ENCODE peak calls at places on chromosomes 2 and 18, in five cellular contexts. B, F, A, S and C are unnamed samples.
A peak's percentile ranks its signal among the peaks of the same experiment; 100 is the strongest.

GRCh38 chr2:168816369-168816768 is 13.9 kb downstream of the NOSTRIN start:
- DNase-seq in B (no peak), F (peak; percentile 87), A (no peak), S (no peak), C (no peak)

GRCh38 chr2:45691600-45691999 is 40.1 kb downstream of the PRKCE start:
- DNase-seq in B (no peak), F (no peak), A (no peak), S (no peak), C (no peak)

GRCh38 chr2:187329586-187329985 is 118.5 kb downstream of the CALCRL start:
- DNase-seq in B (no peak), F (no peak), A (no peak), S (no peak), C (no peak)

GRCh38 chr2:76450024-76450475 is 739.3 kb upstream of the GCFC2 start:
- DNase-seq in B (no peak), F (no peak), A (no peak), S (no peak), C (no peak)

GRCh38 chr2:176818653-176819052 is 393.9 kb upstream of the HNRNPA3 start:
- DNase-seq in B (peak; percentile 31), F (no peak), A (no peak), S (no peak), C (no peak)

GRCh38 chr2:4791488-4791887 is 900.7 kb upstream of the SOX11 start:
- DNase-seq in B (no peak), F (no peak), A (no peak), S (no peak), C (no peak)

GRCh38 chr2:55590810-55591440 is 26.5 kb downstream of the PPP4R3B start:
- DNase-seq in B (no peak), F (peak; percentile 60), A (no peak), S (no peak), C (no peak)

GRCh38 chr18:25310045-25310444 is 41.9 kb downstream of the ZNF521 start:
- DNase-seq in B (peak; percentile 68), F (peak; percentile 80), A (no peak), S (no peak), C (no peak)

GRCh38 chr18:12946549-12947354 is 1.1 kb upstream of the SEH1L start:
- DNase-seq in B (peak; percentile 76), F (peak; percentile 89), A (peak; percentile 60), S (peak; percentile 26), C (no peak)

GRCh38 chr2:144334551-144334950 is 185.4 kb downstream of the ZEB2 start:
- DNase-seq in B (no peak), F (no peak), A (no peak), S (no peak), C (no peak)

GRCh38 chr2:156933580-156934225 is 323.8 kb upstream of the GALNT5 start:
- DNase-seq in B (no peak), F (no peak), A (no peak), S (no peak), C (no peak)

GRCh38 chr2:20504174-20504573 is 57.3 kb downstream of the RHOB start:
- DNase-seq in B (no peak), F (no peak), A (no peak), S (no peak), C (no peak)

GRCh38 chr2:235170536-235171510 is 219.0 kb downstream of the SH3BP4 start:
- DNase-seq in B (peak; percentile 68), F (peak; percentile 60), A (no peak), S (no peak), C (no peak)

GRCh38 chr2:173126819-173127218 is 51.2 kb downstream of the MAP3K20 start:
- DNase-seq in B (no peak), F (peak; percentile 62), A (no peak), S (no peak), C (no peak)

GRCh38 chr2:10326707-10327594 is 24.2 kb downstream of the HPCAL1 start:
- DNase-seq in B (no peak), F (no peak), A (peak; percentile 65), S (no peak), C (no peak)

GRCh38 chr18:24761765-24762164 is 301.3 kb downstream of the HRH4 start:
- DNase-seq in B (no peak), F (no peak), A (no peak), S (no peak), C (no peak)

GRCh38 chr2:165793779-165794519 is at the start of gene GALNT3:
- DNase-seq in B (peak; percentile 96), F (no peak), A (peak; percentile 23), S (peak; percentile 96), C (peak; percentile 97)

GRCh38 chr2:240926516-240927389 is 20.6 kb downstream of the CROCC2 start:
- DNase-seq in B (no peak), F (peak; percentile 56), A (peak; percentile 25), S (peak; percentile 25), C (peak; percentile 63)

GRCh38 chr2:110116033-110116710 is 550 bp upstream of the MALL start:
- DNase-seq in B (peak; percentile 72), F (peak; percentile 54), A (no peak), S (no peak), C (peak; percentile 72)

GRCh38 chr2:127576433-127577207 is 41.1 kb downstream of the MYO7B start:
- DNase-seq in B (peak; percentile 22), F (peak; percentile 56), A (peak; percentile 82), S (peak; percentile 19), C (peak; percentile 68)

GRCh38 chr18:49123431-49123830 is 172.7 kb upstream of the SMAD7 start:
- DNase-seq in B (no peak), F (peak; percentile 2), A (no peak), S (no peak), C (no peak)

GRCh38 chr2:218745160-218745558 is 34.5 kb downstream of the TTLL4 start:
- DNase-seq in B (no peak), F (no peak), A (no peak), S (no peak), C (no peak)

GRCh38 chr2:66555511-66556324 is 120.8 kb downstream of the MEIS1 start:
- DNase-seq in B (no peak), F (no peak), A (peak; percentile 17), S (no peak), C (no peak)

DNA sequence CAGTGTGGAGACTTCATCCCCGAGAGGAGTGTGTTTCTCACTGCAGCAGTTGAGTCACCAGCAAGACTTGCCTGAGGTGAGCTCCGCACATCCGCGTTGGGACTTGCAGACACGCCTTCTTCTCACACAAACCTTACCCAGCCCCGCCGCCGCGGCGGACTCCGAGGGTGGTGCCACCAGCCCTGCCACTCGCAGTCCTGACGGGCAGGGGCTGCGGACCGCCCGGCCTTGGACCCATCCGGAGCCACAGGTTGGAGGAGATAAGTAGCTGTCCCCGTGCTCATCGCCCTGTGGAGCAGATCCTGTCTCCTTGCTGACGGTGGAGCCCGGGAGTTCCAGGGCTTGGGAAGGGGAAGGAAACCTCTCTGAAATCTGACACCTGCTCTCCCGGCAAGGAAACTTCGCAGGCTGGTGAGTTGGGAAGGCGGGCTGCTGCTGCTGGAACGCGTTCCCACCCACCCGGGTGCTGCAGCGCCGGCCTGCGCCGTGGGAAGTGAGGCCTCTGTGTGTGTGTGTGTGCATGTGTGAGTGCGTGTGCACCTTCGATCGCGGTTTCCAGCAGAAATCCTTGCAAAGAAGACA is at the start of gene RAB27B:
- DNase-seq in B (peak; percentile 92), F (peak; percentile 85), A (peak; percentile 46), S (peak; percentile 88), C (peak; percentile 93)
- H3K4me3 ChIP-seq in B (peak within 1 kb of the TSS; percentile 67), F (peak within 1 kb of the TSS; percentile 57), A (peak within 1 kb of the TSS; percentile 58), S (peak within 1 kb of the TSS; percentile 63), C (peak within 1 kb of the TSS; percentile 48)

DNA sequence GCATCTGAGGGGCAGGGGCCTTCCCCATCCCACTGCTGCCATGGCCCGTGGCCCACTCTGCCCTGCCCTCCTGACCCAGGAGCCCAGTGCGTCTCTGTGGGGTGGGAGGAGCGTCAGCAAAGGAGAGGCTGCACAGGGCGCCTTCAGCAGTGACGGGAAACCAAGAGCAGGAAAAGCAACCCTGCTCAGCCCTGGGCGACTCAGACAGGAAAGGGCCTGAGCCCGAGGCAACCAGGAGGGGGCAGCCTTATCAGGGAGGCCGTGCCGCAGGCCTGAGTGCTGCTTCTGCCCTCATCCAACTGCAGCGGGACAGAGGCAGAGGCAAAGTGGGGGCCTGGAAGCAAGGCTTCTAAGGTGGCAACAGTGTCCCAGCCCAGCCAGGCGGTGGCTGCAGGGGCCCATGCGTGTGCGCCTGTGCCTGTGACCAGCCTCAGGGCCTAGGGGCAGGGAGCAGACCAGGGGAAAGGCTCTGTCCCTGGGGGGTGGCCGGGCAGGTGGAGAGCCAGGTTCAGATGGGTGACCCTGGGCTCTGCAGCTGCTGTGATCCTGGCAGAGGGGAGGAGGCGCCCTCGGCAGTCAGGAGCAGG is 23.3 kb upstream of the ALPI start:
- DNase-seq in B (peak; percentile 85), F (no peak), A (no peak), S (no peak), C (peak; percentile 45)
- H3K27ac ChIP-seq in B (no peak overlapping the region), F (no peak overlapping the region), A (no peak overlapping the region), S (no peak overlapping the region), C (no peak overlapping the region)

GRCh38 chr2:26585966-26586365 is 55.2 kb downstream of the CIB4 start:
- DNase-seq in B (no peak), F (no peak), A (no peak), S (no peak), C (peak; percentile 48)

GRCh38 chr2:26585100-26585499 is 56.1 kb downstream of the CIB4 start:
- DNase-seq in B (no peak), F (no peak), A (no peak), S (no peak), C (peak; percentile 54)

GRCh38 chr2:26584191-26584590 is 57.0 kb downstream of the CIB4 start:
- DNase-seq in B (no peak), F (no peak), A (no peak), S (no peak), C (peak; percentile 27)

GRCh38 chr2:26583381-26583911 is 57.7 kb downstream of the CIB4 start:
- DNase-seq in B (no peak), F (no peak), A (no peak), S (no peak), C (peak; percentile 48)

DNA sequence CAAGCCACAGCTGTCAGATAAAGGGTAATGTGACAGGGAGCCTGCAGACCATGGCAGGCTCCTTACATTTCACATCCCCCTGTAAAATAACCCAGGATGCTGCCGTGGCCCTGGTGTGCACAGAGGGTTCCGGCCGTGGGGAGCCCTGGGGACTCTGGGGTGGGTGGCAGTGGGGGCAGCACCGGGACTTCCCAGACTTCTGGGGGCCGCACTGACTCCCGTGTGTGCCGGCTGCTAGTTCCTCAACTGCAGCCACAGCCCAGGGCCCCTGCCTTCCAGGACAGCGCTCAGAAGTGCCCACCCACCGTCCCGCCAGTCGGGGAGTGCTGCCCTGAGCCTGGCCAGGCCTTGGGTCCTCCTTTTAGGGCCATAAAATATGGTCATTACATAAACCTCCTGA is 56.5 kb downstream of the CIB4 start:
- DNase-seq in B (no peak), F (no peak), A (no peak), S (no peak), C (peak; percentile 58)
- H3K36me3 ChIP-seq in B (no peaks in the 10 kb centered on the region), F (no peaks in the 10 kb centered on the region), A (no peaks in the 10 kb centered on the region), S (no peaks in the 10 kb centered on the region), C (no peaks in the 10 kb centered on the region)

DNA sequence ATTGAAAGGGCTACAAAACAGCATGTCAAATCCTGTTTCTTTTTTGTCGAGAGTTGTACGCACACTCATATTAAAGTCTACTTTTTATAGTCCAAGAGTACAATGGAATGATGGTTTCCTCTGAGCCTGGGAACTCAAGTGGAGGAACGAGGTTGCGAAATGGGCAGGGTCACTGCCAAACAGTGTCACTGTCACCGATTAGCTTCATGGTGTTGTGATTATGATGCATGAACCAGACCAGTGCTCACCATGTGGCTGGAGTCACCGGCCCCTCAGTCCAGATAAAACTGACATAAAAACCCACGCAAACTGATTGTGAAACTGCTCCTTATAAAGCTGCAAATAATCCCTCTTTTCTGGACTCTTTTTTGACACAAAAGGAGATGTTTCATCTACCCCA is 122.0 kb downstream of the COPS8 start:
- DNase-seq in B (no peak), F (peak; percentile 85), A (peak; percentile 83), S (peak; percentile 23), C (peak; percentile 71)
- H3K4me3 ChIP-seq in B (no peak overlapping the region), F (no peak overlapping the region), A (no peak overlapping the region), S (no peak overlapping the region), C (no peak overlapping the region)